ENCODE peak calls at places on chromosome 15, in ten cellular contexts. One of them, this sample, is unnamed. For H3K36me3 and H3K4me1, the result is how much of the 10 kb centered on the place peaks cover.

GRCh38 chr15:48644827-48645557 is 517 bp downstream of the FBN1 start:
- DNase-seq in tibial artery: peak
- DNase-seq in stomach: no peak
- DNase-seq in uterus: peak
- DNase-seq in K562: no peak
- DNase-seq in IMR-90: peak
- DNase-seq in OCI-LY7: no peak
- DNase-seq in kidney: peak
- DNase-seq in thoracic aorta: no peak
- DNase-seq in psoas muscle: peak
- DNase-seq in this sample: no peak

GRCh38 chr15:40338921-40339620 is 1.7 kb downstream of the CCDC9B start:
- DNase-seq in K562: no peak
- DNase-seq in psoas muscle: peak
- DNase-seq in stomach: no peak
- DNase-seq in tibial artery: no peak
- DNase-seq in kidney: peak
- DNase-seq in OCI-LY7: no peak
- DNase-seq in uterus: peak
- DNase-seq in thoracic aorta: peak
- DNase-seq in IMR-90: peak
- DNase-seq in this sample: no peak

GRCh38 chr15:71800835-71801745 is 9.3 kb upstream of the NR2E3 start:
- DNase-seq in tibial artery: no peak
- DNase-seq in K562: peak
- DNase-seq in stomach: peak
- DNase-seq in kidney: no peak
- DNase-seq in thoracic aorta: no peak
- DNase-seq in uterus: peak
- DNase-seq in OCI-LY7: peak
- DNase-seq in IMR-90: peak
- DNase-seq in psoas muscle: no peak
- DNase-seq in this sample: no peak

GRCh38 chr15:77493324-77493907 is 72.7 kb downstream of the HMG20A start:
- DNase-seq in psoas muscle: no peak
- DNase-seq in thoracic aorta: no peak
- DNase-seq in K562: peak
- DNase-seq in IMR-90: peak
- DNase-seq in tibial artery: no peak
- DNase-seq in OCI-LY7: peak
- DNase-seq in stomach: no peak
- DNase-seq in uterus: no peak
- DNase-seq in kidney: no peak
- DNase-seq in this sample: no peak

GRCh38 chr15:72339777-72340177 is 19.8 kb upstream of the CELF6 start:
- DNase-seq in IMR-90: peak
- DNase-seq in psoas muscle: no peak
- DNase-seq in tibial artery: peak
- DNase-seq in kidney: no peak
- DNase-seq in uterus: peak
- DNase-seq in stomach: no peak
- DNase-seq in K562: peak
- DNase-seq in thoracic aorta: no peak
- DNase-seq in OCI-LY7: no peak
- DNase-seq in this sample: no peak

GRCh38 chr15:53833134-53833624 is 73.7 kb upstream of the WDR72 start:
- DNase-seq in psoas muscle: no peak
- DNase-seq in kidney: no peak
- DNase-seq in IMR-90: peak
- DNase-seq in K562: no peak
- DNase-seq in thoracic aorta: no peak
- DNase-seq in uterus: peak
- DNase-seq in tibial artery: no peak
- DNase-seq in stomach: peak
- DNase-seq in OCI-LY7: no peak
- DNase-seq in this sample: no peak

GRCh38 chr15:72782993-72783562 is 480 bp downstream of the ADPGK start:
- DNase-seq in psoas muscle: peak
- DNase-seq in stomach: peak
- DNase-seq in uterus: peak
- DNase-seq in OCI-LY7: peak
- DNase-seq in K562: no peak
- DNase-seq in IMR-90: peak
- DNase-seq in kidney: no peak
- DNase-seq in thoracic aorta: no peak
- DNase-seq in tibial artery: peak
- DNase-seq in this sample: peak

GRCh38 chr15:101489236-101489632 is 273 bp downstream of the PCSK6 start:
- DNase-seq in tibial artery: no peak
- DNase-seq in IMR-90: no peak
- DNase-seq in kidney: no peak
- DNase-seq in K562: peak
- DNase-seq in uterus: no peak
- DNase-seq in psoas muscle: peak
- DNase-seq in OCI-LY7: no peak
- DNase-seq in thoracic aorta: no peak
- DNase-seq in stomach: peak
- DNase-seq in this sample: no peak

GRCh38 chr15:40242216-40242599 is 3.3 kb downstream of the PAK6 start:
- DNase-seq in uterus: no peak
- DNase-seq in tibial artery: no peak
- DNase-seq in stomach: no peak
- DNase-seq in psoas muscle: no peak
- DNase-seq in OCI-LY7: no peak
- DNase-seq in IMR-90: no peak
- DNase-seq in kidney: peak
- DNase-seq in K562: no peak
- DNase-seq in thoracic aorta: no peak
- DNase-seq in this sample: no peak

GRCh38 chr15:37134699-37135131 is 34.4 kb upstream of the MEIS2 start:
- DNase-seq in thoracic aorta: no peak
- DNase-seq in stomach: no peak
- DNase-seq in tibial artery: no peak
- DNase-seq in psoas muscle: no peak
- DNase-seq in kidney: no peak
- DNase-seq in K562: peak
- DNase-seq in OCI-LY7: peak
- DNase-seq in uterus: peak
- DNase-seq in IMR-90: peak
- DNase-seq in this sample: no peak

GRCh38 chr15:63462053-63462452 is 42.3 kb upstream of the USP3 start:
- DNase-seq in stomach: no peak
- DNase-seq in thoracic aorta: no peak
- DNase-seq in uterus: no peak
- DNase-seq in IMR-90: peak
- DNase-seq in OCI-LY7: no peak
- DNase-seq in kidney: no peak
- DNase-seq in psoas muscle: no peak
- DNase-seq in K562: no peak
- DNase-seq in tibial artery: no peak
- DNase-seq in this sample: no peak

GRCh38 chr15:63463030-63463429 is 41.4 kb upstream of the USP3 start:
- DNase-seq in stomach: no peak
- DNase-seq in uterus: no peak
- DNase-seq in kidney: no peak
- DNase-seq in OCI-LY7: no peak
- DNase-seq in K562: no peak
- DNase-seq in psoas muscle: no peak
- DNase-seq in tibial artery: no peak
- DNase-seq in thoracic aorta: no peak
- DNase-seq in IMR-90: no peak
- DNase-seq in this sample: no peak

GRCh38 chr15:63458794-63459395 is 45.5 kb upstream of the USP3 start:
- DNase-seq in uterus: no peak
- DNase-seq in psoas muscle: no peak
- DNase-seq in K562: no peak
- DNase-seq in IMR-90: no peak
- DNase-seq in stomach: no peak
- DNase-seq in OCI-LY7: no peak
- DNase-seq in thoracic aorta: no peak
- DNase-seq in kidney: no peak
- DNase-seq in tibial artery: no peak
- DNase-seq in this sample: no peak

GRCh38 chr15:63460210-63461135 is 43.9 kb upstream of the USP3 start:
- DNase-seq in tibial artery: no peak
- DNase-seq in K562: no peak
- DNase-seq in uterus: no peak
- DNase-seq in stomach: peak
- DNase-seq in OCI-LY7: no peak
- DNase-seq in thoracic aorta: no peak
- DNase-seq in IMR-90: no peak
- DNase-seq in kidney: no peak
- DNase-seq in psoas muscle: no peak
- DNase-seq in this sample: no peak

GRCh38 chr15:63461230-63461629 is 43.2 kb upstream of the USP3 start:
- DNase-seq in stomach: peak
- DNase-seq in OCI-LY7: no peak
- DNase-seq in tibial artery: no peak
- DNase-seq in uterus: no peak
- DNase-seq in K562: no peak
- DNase-seq in thoracic aorta: no peak
- DNase-seq in kidney: no peak
- DNase-seq in psoas muscle: no peak
- DNase-seq in IMR-90: no peak
- DNase-seq in this sample: no peak
- TF ChIP-seq CTCF in stomach: peak
- TF ChIP-seq CTCF in OCI-LY7: no peak
- TF ChIP-seq CTCF in tibial artery: no peak
- TF ChIP-seq CTCF in uterus: no peak
- TF ChIP-seq CTCF in K562: no peak
- TF ChIP-seq CTCF in thoracic aorta: no peak
- TF ChIP-seq CTCF in kidney: no peak
- TF ChIP-seq CTCF in psoas muscle: no peak
- TF ChIP-seq CTCF in IMR-90: no peak
- TF ChIP-seq CTCF in this sample: peak

GRCh38 chr15:82540055-82540983 is at the start of gene RPS17:
- DNase-seq in uterus: peak
- DNase-seq in stomach: peak
- DNase-seq in tibial artery: peak
- DNase-seq in K562: peak
- DNase-seq in OCI-LY7: peak
- DNase-seq in thoracic aorta: peak
- DNase-seq in psoas muscle: peak
- DNase-seq in kidney: peak
- DNase-seq in IMR-90: peak
- DNase-seq in this sample: peak
- H3K36me3 ChIP-seq in uterus: under half
- H3K36me3 ChIP-seq in stomach: under half
- H3K36me3 ChIP-seq in tibial artery: under half
- H3K36me3 ChIP-seq in K562: half or more
- H3K36me3 ChIP-seq in OCI-LY7: under half
- H3K36me3 ChIP-seq in thoracic aorta: under half
- H3K36me3 ChIP-seq in psoas muscle: under half
- H3K36me3 ChIP-seq in kidney: under half
- H3K36me3 ChIP-seq in IMR-90: under half
- H3K36me3 ChIP-seq in this sample: under half

DNA sequence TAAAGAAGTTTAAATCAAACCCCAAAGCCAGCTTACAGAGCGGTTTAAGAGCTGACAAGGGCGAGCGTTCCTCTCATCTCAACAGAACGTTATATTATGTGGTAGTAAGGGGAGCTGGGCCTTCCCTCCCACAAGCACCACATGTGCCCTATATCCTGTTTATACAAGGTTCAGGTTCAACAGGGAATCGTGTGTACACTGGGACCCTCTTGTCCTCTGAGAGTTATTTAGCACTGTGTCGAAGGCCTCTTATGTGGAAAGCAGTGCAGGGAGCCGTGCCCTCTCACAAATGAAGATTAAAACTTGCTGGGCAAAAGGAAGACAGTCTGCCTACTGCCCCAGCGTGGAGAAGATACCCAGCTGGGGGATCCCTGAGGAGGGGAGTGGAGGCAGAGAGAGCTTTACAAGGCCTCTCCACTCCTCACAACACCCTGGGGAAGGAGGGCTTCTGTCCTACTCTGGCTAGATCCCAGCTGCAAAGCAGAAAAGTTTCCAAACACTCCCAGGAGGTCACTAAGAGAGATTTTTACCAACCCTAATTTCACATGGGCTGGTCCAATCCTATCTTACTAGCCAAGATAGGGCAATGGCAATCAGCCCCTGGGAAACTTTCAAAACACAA is 2.9 kb downstream of the TLE3 start:
- DNase-seq in K562: peak
- DNase-seq in stomach: no peak
- DNase-seq in OCI-LY7: no peak
- DNase-seq in kidney: no peak
- DNase-seq in uterus: no peak
- DNase-seq in IMR-90: no peak
- DNase-seq in thoracic aorta: no peak
- DNase-seq in psoas muscle: no peak
- DNase-seq in tibial artery: no peak
- DNase-seq in this sample: no peak
- H3K4me1 ChIP-seq in K562: half or more
- H3K4me1 ChIP-seq in stomach: half or more
- H3K4me1 ChIP-seq in OCI-LY7: under half
- H3K4me1 ChIP-seq in kidney: under half
- H3K4me1 ChIP-seq in uterus: under half
- H3K4me1 ChIP-seq in IMR-90: under half
- H3K4me1 ChIP-seq in thoracic aorta: under half
- H3K4me1 ChIP-seq in psoas muscle: half or more
- H3K4me1 ChIP-seq in tibial artery: half or more
- H3K4me1 ChIP-seq in this sample: under half

GRCh38 chr15:74205593-74205969 is 3.0 kb upstream of the STRA6 start:
- DNase-seq in uterus: no peak
- DNase-seq in kidney: no peak
- DNase-seq in K562: no peak
- DNase-seq in psoas muscle: no peak
- DNase-seq in thoracic aorta: no peak
- DNase-seq in tibial artery: no peak
- DNase-seq in IMR-90: no peak
- DNase-seq in stomach: no peak
- DNase-seq in OCI-LY7: no peak
- DNase-seq in this sample: no peak

GRCh38 chr15:74206801-74207281 is 4.3 kb upstream of the STRA6 start:
- DNase-seq in K562: no peak
- DNase-seq in thoracic aorta: no peak
- DNase-seq in OCI-LY7: no peak
- DNase-seq in tibial artery: no peak
- DNase-seq in stomach: no peak
- DNase-seq in psoas muscle: no peak
- DNase-seq in uterus: no peak
- DNase-seq in kidney: no peak
- DNase-seq in IMR-90: no peak
- DNase-seq in this sample: no peak

GRCh38 chr15:74201656-74202420 is 749 bp downstream of the STRA6 start:
- DNase-seq in thoracic aorta: no peak
- DNase-seq in tibial artery: no peak
- DNase-seq in OCI-LY7: no peak
- DNase-seq in IMR-90: no peak
- DNase-seq in psoas muscle: no peak
- DNase-seq in kidney: no peak
- DNase-seq in stomach: no peak
- DNase-seq in K562: no peak
- DNase-seq in uterus: no peak
- DNase-seq in this sample: no peak

GRCh38 chr15:74202461-74203401 is at the start of gene STRA6:
- DNase-seq in OCI-LY7: no peak
- DNase-seq in thoracic aorta: no peak
- DNase-seq in uterus: no peak
- DNase-seq in tibial artery: no peak
- DNase-seq in psoas muscle: no peak
- DNase-seq in stomach: no peak
- DNase-seq in kidney: no peak
- DNase-seq in IMR-90: no peak
- DNase-seq in K562: peak
- DNase-seq in this sample: no peak

GRCh38 chr15:74203914-74204431 is 1.4 kb upstream of the STRA6 start:
- DNase-seq in thoracic aorta: peak
- DNase-seq in uterus: no peak
- DNase-seq in K562: peak
- DNase-seq in psoas muscle: no peak
- DNase-seq in IMR-90: peak
- DNase-seq in kidney: peak
- DNase-seq in tibial artery: peak
- DNase-seq in OCI-LY7: no peak
- DNase-seq in stomach: no peak
- DNase-seq in this sample: peak
- TF ChIP-seq CTCF in thoracic aorta: no peak
- TF ChIP-seq CTCF in uterus: no peak
- TF ChIP-seq CTCF in K562: no peak
- TF ChIP-seq CTCF in psoas muscle: no peak
- TF ChIP-seq CTCF in IMR-90: peak
- TF ChIP-seq CTCF in kidney: no peak
- TF ChIP-seq CTCF in tibial artery: no peak
- TF ChIP-seq CTCF in OCI-LY7: no peak
- TF ChIP-seq CTCF in stomach: no peak
- TF ChIP-seq CTCF in this sample: no peak